ENCODE peak calls at places on chromosomes 6 and 20, in four cellular contexts. K, I, F and S are unnamed samples.

GRCh38 chr6:36445651-36446050 is 2.9 kb downstream of the KCTD20 start:
- DNase-seq in K (no peak), I (no peak), F (no peak), S (no peak)

GRCh38 chr6:107355659-107356058 is 103.7 kb downstream of the PDSS2 start:
- DNase-seq in K (no peak), I (no peak), F (no peak), S (no peak)

GRCh38 chr6:32993363-32993973 is 15.9 kb downstream of the HLA-DOA start:
- DNase-seq in K (no peak), I (no peak), F (no peak), S (no peak)

GRCh38 chr6:8785223-8785622 is 349.9 kb upstream of the SLC35B3 start:
- DNase-seq in K (no peak), I (no peak), F (no peak), S (no peak)

GRCh38 chr20:21303872-21304586 is 898 bp downstream of the XRN2 start:
- DNase-seq in K (no peak), I (no peak), F (no peak), S (peak; percentile 17)

GRCh38 chr6:341914-342831 is 49.4 kb upstream of the IRF4 start:
- DNase-seq in K (no peak), I (no peak), F (no peak), S (no peak)

GRCh38 chr6:107820571-107821261 is 3.4 kb downstream of the SCML4 start:
- DNase-seq in K (no peak), I (peak; percentile 34), F (no peak), S (no peak)

GRCh38 chr6:153563001-153563400 is 431.9 kb upstream of the RGS17 start:
- DNase-seq in K (peak; percentile 3), I (no peak), F (peak; percentile 7), S (no peak)

GRCh38 chr6:93407186-93407585 is 12.2 kb downstream of the EPHA7 start:
- DNase-seq in K (peak; percentile 42), I (no peak), F (no peak), S (no peak)

GRCh38 chr20:63941282-63942060 is 14.7 kb downstream of the UCKL1 start:
- DNase-seq in K (no peak), I (peak; percentile 76), F (peak; percentile 58), S (no peak)

GRCh38 chr6:5435449-5435848 is 174.1 kb downstream of the FARS2 start:
- DNase-seq in K (no peak), I (no peak), F (no peak), S (no peak)

GRCh38 chr6:26553739-26554668 is 15.8 kb downstream of the HMGN4 start:
- DNase-seq in K (peak; percentile 89), I (peak; percentile 66), F (peak; percentile 86), S (peak; percentile 81)

GRCh38 chr20:2838170-2838797 is 2.2 kb downstream of the PCED1A start:
- DNase-seq in K (no peak), I (no peak), F (no peak), S (no peak)

GRCh38 chr6:151060096-151060741 is 179.5 kb upstream of the AKAP12 start:
- DNase-seq in K (peak; percentile 34), I (no peak), F (peak; percentile 95), S (peak; percentile 87)

GRCh38 chr6:139539852-139540251 is 165.4 kb upstream of the CITED2 start:
- DNase-seq in K (no peak), I (no peak), F (peak; percentile 76), S (peak; percentile 96)

GRCh38 chr6:16909599-16910360 is 148.5 kb upstream of the ATXN1 start:
- DNase-seq in K (no peak), I (no peak), F (no peak), S (no peak)

GRCh38 chr6:66496659-66497058 is 789.6 kb upstream of the EYS start:
- DNase-seq in K (peak; percentile 75), I (no peak), F (peak; percentile 28), S (peak; percentile 34)

GRCh38 chr6:26271640-26272090 is 93.3 kb upstream of the BTN3A2 start:
- DNase-seq in K (peak; percentile 64), I (no peak), F (no peak), S (no peak)

GRCh38 chr20:5491463-5491862 is 174.7 kb upstream of the PROKR2 start:
- DNase-seq in K (no peak), I (no peak), F (no peak), S (no peak)

GRCh38 chr6:88865275-88865674 is 98.1 kb downstream of the RNGTT start:
- DNase-seq in K (peak; percentile 3), I (no peak), F (no peak), S (no peak)

GRCh38 chr6:99184696-99185095 is 164.8 kb downstream of the FAXC start:
- DNase-seq in K (no peak), I (no peak), F (no peak), S (no peak)

GRCh38 chr20:31816221-31816620 is 2.9 kb upstream of the MYLK2 start:
- DNase-seq in K (no peak), I (no peak), F (no peak), S (no peak)

GRCh38 chr6:28335040-28335563 is 846 bp downstream of the ZSCAN31 start:
- DNase-seq in K (no peak), I (no peak), F (no peak), S (no peak)

GRCh38 chr6:42131531-42131930 is 10.9 kb downstream of the C6orf132 start:
- DNase-seq in K (no peak), I (no peak), F (no peak), S (no peak)

GRCh38 chr6:1669996-1670395 is 60.3 kb downstream of the FOXC1 start:
- DNase-seq in K (no peak), I (no peak), F (no peak), S (no peak)

GRCh38 chr6:37171141-37171969 is 1.4 kb downstream of the PIM1 start:
- DNase-seq in K (peak; percentile 65), I (peak; percentile 39), F (no peak), S (peak; percentile 46)

GRCh38 chr6:1423578-1423977 is 34.2 kb downstream of the FOXF2 start:
- DNase-seq in K (no peak), I (no peak), F (no peak), S (peak; percentile 89)

GRCh38 chr6:11392778-11393507 is 144.6 kb upstream of the TMEM170B start:
- DNase-seq in K (peak; percentile 64), I (no peak), F (peak; percentile 80), S (no peak)

GRCh38 chr6:79796197-79796596 is 151.2 kb downstream of the ELOVL4 start:
- DNase-seq in K (no peak), I (no peak), F (no peak), S (no peak)

GRCh38 chr6:27237089-27237723 is 10.3 kb upstream of the PRSS16 start:
- DNase-seq in K (peak; percentile 43), I (no peak), F (peak; percentile 78), S (peak; percentile 56)

GRCh38 chr6:168683621-168684020 is 242.6 kb downstream of the SMOC2 start:
- DNase-seq in K (no peak), I (no peak), F (no peak), S (no peak)

GRCh38 chr20:48025061-48025515 is 239.8 kb upstream of the SULF2 start:
- DNase-seq in K (no peak), I (no peak), F (no peak), S (peak; percentile 86)

GRCh38 chr6:20673458-20673857 is 139.2 kb downstream of the CDKAL1 start:
- DNase-seq in K (no peak), I (no peak), F (no peak), S (no peak)

GRCh38 chr6:107244742-107245470 is 129.6 kb upstream of the BEND3 start:
- DNase-seq in K (no peak), I (no peak), F (no peak), S (no peak)

GRCh38 chr20:341682-342081 is 5.2 kb upstream of the NRSN2 start:
- DNase-seq in K (peak; percentile 64), I (no peak), F (peak; percentile 95), S (peak; percentile 84)

GRCh38 chr20:36344517-36345132 is 38.5 kb downstream of the DLGAP4 start:
- DNase-seq in K (peak; percentile 41), I (no peak), F (peak; percentile 35), S (peak; percentile 52)

GRCh38 chr20:10954137-10954840 is 280.5 kb upstream of the JAG1 start:
- DNase-seq in K (peak; percentile 9), I (no peak), F (peak; percentile 38), S (no peak)

GRCh38 chr6:3749991-3750323 is 1.6 kb downstream of the PXDC1 start:
- DNase-seq in K (no peak), I (no peak), F (no peak), S (peak; percentile 72)

GRCh38 chr6:25010917-25011625 is 75.3 kb upstream of the RIPOR2 start:
- DNase-seq in K (no peak), I (no peak), F (no peak), S (no peak)